ENCODE peak calls at places on chromosome 12, in ten cellular contexts. M, O, Y, P, H, C, I, T, A and V are unnamed samples.

GRCh38 chr12:54222609-54223008 is 33.8 kb upstream of the SMUG1 start:
- DNase-seq in M (peak; percentile 65), O (peak; percentile 90), Y (no peak), P (no peak), H (no peak), C (no peak), I (peak; percentile 98), T (peak; percentile 93), A (no peak), V (peak; percentile 97)

GRCh38 chr12:6341439-6342139 is at the start of gene TNFRSF1A:
- DNase-seq in M (peak; percentile 92), O (peak; percentile 59), Y (peak; percentile 62), P (no peak), H (peak; percentile 87), C (peak; percentile 91), I (peak; percentile 85), T (peak; percentile 84), A (no peak), V (peak; percentile 83)

GRCh38 chr12:39764944-39765560 is 145.4 kb upstream of the ABCD2 start:
- DNase-seq in M (peak; percentile 73), O (peak; percentile 7), Y (peak; percentile 52), P (peak; percentile 5), H (no peak), C (no peak), I (peak; percentile 61), T (peak; percentile 53), A (peak; percentile 23), V (peak; percentile 65)

GRCh38 chr12:93582351-93582750 is 9.9 kb downstream of the SOCS2 start:
- DNase-seq in M (no peak), O (no peak), Y (no peak), P (no peak), H (no peak), C (no peak), I (no peak), T (no peak), A (no peak), V (no peak)

GRCh38 chr12:77189463-77189862 is 124.1 kb upstream of the E2F7 start:
- DNase-seq in M (peak; percentile 37), O (peak; percentile 59), Y (no peak), P (no peak), H (no peak), C (no peak), I (peak; percentile 90), T (peak; percentile 85), A (no peak), V (peak; percentile 91)

GRCh38 chr12:92030618-92031017 is 115.0 kb downstream of the BTG1 start:
- DNase-seq in M (peak; percentile 73), O (no peak), Y (no peak), P (no peak), H (no peak), C (no peak), I (peak; percentile 87), T (peak; percentile 81), A (no peak), V (no peak)

GRCh38 chr12:74119811-74120362 is 417.7 kb upstream of the ATXN7L3B start:
- DNase-seq in M (no peak), O (no peak), Y (no peak), P (no peak), H (no peak), C (no peak), I (no peak), T (peak; percentile 18), A (no peak), V (no peak)

GRCh38 chr12:103369929-103370328 is 125.8 kb downstream of the C12orf42 start:
- DNase-seq in M (no peak), O (no peak), Y (no peak), P (no peak), H (no peak), C (no peak), I (no peak), T (no peak), A (no peak), V (no peak)

GRCh38 chr12:79069009-79069408 is 204.4 kb downstream of the SYT1 start:
- DNase-seq in M (no peak), O (no peak), Y (no peak), P (no peak), H (no peak), C (no peak), I (no peak), T (no peak), A (no peak), V (no peak)

GRCh38 chr12:132812631-132813305 is 15.9 kb downstream of the GOLGA3 start:
- DNase-seq in M (no peak), O (peak; percentile 36), Y (no peak), P (no peak), H (no peak), C (no peak), I (peak; percentile 58), T (peak; percentile 71), A (no peak), V (peak; percentile 34)

GRCh38 chr12:41205070-41205715 is 17.1 kb downstream of the PDZRN4 start:
- DNase-seq in M (no peak), O (no peak), Y (peak; percentile 58), P (peak; percentile 15), H (no peak), C (no peak), I (no peak), T (peak; percentile 2), A (no peak), V (no peak)

GRCh38 chr12:42704810-42705401 is 115.4 kb upstream of the PRICKLE1 start:
- DNase-seq in M (no peak), O (no peak), Y (no peak), P (no peak), H (no peak), C (no peak), I (no peak), T (no peak), A (no peak), V (no peak)

GRCh38 chr12:84995646-84996045 is 40.4 kb downstream of the TSPAN19 start:
- DNase-seq in M (no peak), O (no peak), Y (no peak), P (no peak), H (no peak), C (no peak), I (peak; percentile 49), T (no peak), A (no peak), V (no peak)

GRCh38 chr12:9751204-9752144 is 9.2 kb downstream of the CD69 start:
- DNase-seq in M (peak; percentile 45), O (no peak), Y (peak; percentile 14), P (no peak), H (no peak), C (no peak), I (peak; percentile 30), T (peak; percentile 34), A (peak; percentile 12), V (peak; percentile 16)

GRCh38 chr12:13583630-13584029 is 387.1 kb downstream of the EMP1 start:
- DNase-seq in M (no peak), O (no peak), Y (no peak), P (no peak), H (no peak), C (no peak), I (no peak), T (no peak), A (no peak), V (no peak)
- H3K4me3 ChIP-seq in M (no peak overlapping the region), O (no peak overlapping the region), Y (no peak overlapping the region), P (no peak overlapping the region), H (no peak overlapping the region), C (no peak overlapping the region), I (no peak overlapping the region), T (no peak overlapping the region), A (no peak overlapping the region), V (no peak overlapping the region)

DNA sequence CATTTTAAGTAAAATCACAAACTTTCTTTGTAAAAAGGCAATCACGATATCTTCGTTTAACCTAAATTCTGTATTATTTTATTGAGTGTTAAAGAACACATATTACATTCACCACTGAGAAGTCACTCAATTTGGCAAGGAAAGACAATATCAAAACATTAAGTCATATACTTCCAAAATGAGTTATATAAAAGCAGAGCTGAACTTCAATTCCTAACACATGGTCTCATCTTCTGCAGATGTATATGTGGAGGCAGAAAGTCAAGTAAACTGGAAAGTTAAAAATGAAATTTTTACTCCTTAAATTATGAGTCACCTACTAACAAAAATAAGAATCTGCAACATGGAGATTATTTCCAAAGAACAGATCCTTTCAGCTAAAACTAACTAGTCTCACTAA is 28.7 kb downstream of the BMAL2 start:
- DNase-seq in M (no peak), O (peak; percentile 36), Y (no peak), P (no peak), H (no peak), C (no peak), I (peak; percentile 70), T (peak; percentile 10), A (no peak), V (peak; percentile 41)
- H3K4me3 ChIP-seq in M (no peak overlapping the region), O (no peak overlapping the region), Y (no peak overlapping the region), P (no peak overlapping the region), H (no peak overlapping the region), C (no peak overlapping the region), I (no peak overlapping the region), T (no peak overlapping the region), A (no peak overlapping the region), V (no peak overlapping the region)

GRCh38 chr12:57133013-57133569 is 4.8 kb downstream of the LRP1 start:
- DNase-seq in M (peak; percentile 63), O (no peak), Y (peak; percentile 28), P (no peak), H (no peak), C (no peak), I (peak; percentile 85), T (peak; percentile 59), A (no peak), V (peak; percentile 88)

GRCh38 chr12:57134949-57135348 is 6.7 kb downstream of the LRP1 start:
- DNase-seq in M (no peak), O (no peak), Y (no peak), P (no peak), H (no peak), C (no peak), I (peak; percentile 54), T (no peak), A (no peak), V (no peak)

GRCh38 chr12:57133916-57134315 is 5.6 kb downstream of the LRP1 start:
- DNase-seq in M (no peak), O (no peak), Y (no peak), P (no peak), H (no peak), C (peak; percentile 92), I (no peak), T (no peak), A (no peak), V (no peak)

GRCh38 chr12:57135939-57136338 is 7.7 kb downstream of the LRP1 start:
- DNase-seq in M (peak; percentile 91), O (no peak), Y (peak; percentile 65), P (no peak), H (no peak), C (no peak), I (peak; percentile 81), T (peak; percentile 50), A (no peak), V (peak; percentile 75)

DNA sequence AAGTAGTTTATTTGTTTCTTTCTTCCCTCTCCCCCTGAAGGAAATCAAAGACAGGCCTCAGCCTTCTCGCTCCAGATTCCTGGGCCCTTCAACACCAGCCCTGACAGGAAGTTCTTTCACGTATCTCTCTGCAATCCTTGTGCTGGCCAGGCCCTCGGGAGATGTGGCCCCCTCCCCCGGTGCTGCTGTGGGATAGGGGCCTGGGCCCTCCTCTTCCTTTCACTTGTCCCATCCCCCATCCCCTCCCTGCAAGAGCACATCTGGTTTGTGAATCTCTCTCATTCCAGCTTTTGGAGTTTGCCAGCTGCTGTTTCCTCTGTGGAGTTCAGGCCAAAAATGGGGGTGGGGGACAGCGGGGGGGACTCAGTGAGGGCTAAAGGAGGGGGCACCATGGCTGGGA is 7.2 kb downstream of the LRP1 start:
- DNase-seq in M (peak; percentile 92), O (no peak), Y (peak; percentile 41), P (no peak), H (no peak), C (no peak), I (peak; percentile 80), T (no peak), A (no peak), V (peak; percentile 92)
- H3K4me3 ChIP-seq in M (peak overlapping the region; percentile 19), O (peak overlapping the region; percentile 37), Y (peak overlapping the region; percentile 24), P (no peak overlapping the region), H (no peak overlapping the region), C (peak overlapping the region; percentile 24), I (peak overlapping the region; percentile 29), T (no peak overlapping the region), A (no peak overlapping the region), V (peak overlapping the region; percentile 58)

GRCh38 chr12:75666980-75667359 is 155.6 kb upstream of the KRR1 start:
- DNase-seq in M (peak; percentile 78), O (no peak), Y (no peak), P (no peak), H (no peak), C (no peak), I (peak; percentile 91), T (peak; percentile 84), A (peak; percentile 54), V (peak; percentile 73)
- H3K4me3 ChIP-seq in M (no peak overlapping the region), O (no peak overlapping the region), Y (no peak overlapping the region), P (no peak overlapping the region), H (no peak overlapping the region), C (no peak overlapping the region), I (no peak overlapping the region), T (no peak overlapping the region), A (no peak overlapping the region), V (no peak overlapping the region)